ENCODE peak calls at places on chromosomes 13 and 19, in ten cellular contexts. T is GM04504; B is lower leg skin; N is Caco-2; X is mammary epithelial cell; E is H9; C is GDM1; O is effector memory CD4-positive, alpha-beta T cell; J is right atrium auricular region; Q is hypothalamus. W is an unnamed sample.

GRCh38 chr13:20099319-20099718 is 61.5 kb downstream of the GJA3 start:
- DNase-seq in T (no peak), B (no peak), N (no peak), X (no peak), E (peak), C (no peak), O (no peak), J (no peak), Q (no peak), W (no peak)

GRCh38 chr19:30689474-30689873 is 317.3 kb downstream of the ZNF536 start:
- DNase-seq in T (no peak), B (peak), N (no peak), X (no peak), E (no peak), C (no peak), O (no peak), J (no peak), Q (no peak), W (no peak)

GRCh38 chr13:34349091-34349722 is 531.3 kb downstream of the RFC3 start:
- DNase-seq in T (peak), B (peak), N (no peak), X (peak), E (no peak), C (no peak), O (no peak), J (no peak), Q (no peak), W (peak)

GRCh38 chr13:32905864-32906180 is 110.4 kb upstream of the KL start:
- DNase-seq in T (no peak), B (no peak), N (no peak), X (no peak), E (no peak), C (no peak), O (no peak), J (no peak), Q (no peak), W (peak)

GRCh38 chr13:113820813-113821651 is 42.8 kb downstream of the GAS6 start:
- DNase-seq in T (peak), B (peak), N (no peak), X (peak), E (no peak), C (no peak), O (no peak), J (peak), Q (peak), W (peak)

GRCh38 chr19:1081301-1082164 is 13.6 kb downstream of the POLR2E start:
- DNase-seq in T (no peak), B (no peak), N (no peak), X (no peak), E (no peak), C (no peak), O (no peak), J (no peak), Q (no peak), W (no peak)

GRCh38 chr13:81197966-81198365 is 857.0 kb upstream of the SPRY2 start:
- DNase-seq in T (no peak), B (no peak), N (no peak), X (no peak), E (no peak), C (no peak), O (no peak), J (no peak), Q (no peak), W (no peak)

GRCh38 chr13:59519776-59520175 is 644.0 kb downstream of the DIAPH3 start:
- DNase-seq in T (no peak), B (no peak), N (no peak), X (no peak), E (no peak), C (no peak), O (no peak), J (no peak), Q (no peak), W (no peak)

GRCh38 chr13:79710376-79710775 is 229.4 kb downstream of the NDFIP2 start:
- DNase-seq in T (no peak), B (no peak), N (no peak), X (peak), E (no peak), C (no peak), O (no peak), J (no peak), Q (no peak), W (no peak)